ENCODE peak calls at places on chromosomes 4 and X, in four cellular contexts. L, O, D and T are unnamed samples.

GRCh38 chr4:127967141-127967775 is 2.1 kb downstream of the ABHD18 start:
- DNase-seq in L (no peak), O (no peak), D (no peak), T (no peak)

GRCh38 chr4:87188063-87188462 is 32.4 kb downstream of the KLHL8 start:
- DNase-seq in O (no peak), L (no peak), D (no peak), T (no peak)

GRCh38 chr4:48334900-48335384 is 6.4 kb upstream of the SLAIN2 start:
- DNase-seq in O (no peak), L (no peak), D (no peak), T (no peak)

GRCh38 chrX:17737707-17738001 is 361 bp downstream of the SCML1 start:
- DNase-seq in O (no peak), D (no peak), L (peak; percentile 14), T (no peak)

GRCh38 chr4:130233377-130234047 is 1137.6 kb downstream of the C4orf33 start:
- DNase-seq in L (peak; percentile 86), D (no peak), O (no peak), T (peak; percentile 5)

GRCh38 chr4:106530034-106530361 is 161.4 kb upstream of the GIMD1 start:
- DNase-seq in O (no peak), L (no peak), D (no peak), T (no peak)

GRCh38 chr4:143282170-143282760 is 54.4 kb upstream of the GAB1 start:
- DNase-seq in O (no peak), D (no peak), L (no peak), T (no peak)

GRCh38 chrX:16885628-16886027 is 15.5 kb upstream of the RBBP7 start:
- DNase-seq in O (no peak), D (no peak), L (peak; percentile 13), T (no peak)

GRCh38 chr4:142126890-142127497 is 490.6 kb downstream of the IL15 start:
- DNase-seq in D (no peak), O (no peak), L (peak; percentile 79), T (peak; percentile 23)

GRCh38 chr4:173252024-173252935 is 81.9 kb downstream of the HMGB2 start:
- DNase-seq in D (no peak), L (peak; percentile 95), O (no peak), T (peak; percentile 21)

GRCh38 chrX:140701480-140701879 is 8.1 kb upstream of the LINC00632 start:
- DNase-seq in D (no peak), L (peak; percentile 28), O (no peak), T (no peak)
- TF ChIP-seq CTCF in D (no peak), L (peak; percentile 31), O (peak; percentile 32), T (peak; percentile 41)

DNA sequence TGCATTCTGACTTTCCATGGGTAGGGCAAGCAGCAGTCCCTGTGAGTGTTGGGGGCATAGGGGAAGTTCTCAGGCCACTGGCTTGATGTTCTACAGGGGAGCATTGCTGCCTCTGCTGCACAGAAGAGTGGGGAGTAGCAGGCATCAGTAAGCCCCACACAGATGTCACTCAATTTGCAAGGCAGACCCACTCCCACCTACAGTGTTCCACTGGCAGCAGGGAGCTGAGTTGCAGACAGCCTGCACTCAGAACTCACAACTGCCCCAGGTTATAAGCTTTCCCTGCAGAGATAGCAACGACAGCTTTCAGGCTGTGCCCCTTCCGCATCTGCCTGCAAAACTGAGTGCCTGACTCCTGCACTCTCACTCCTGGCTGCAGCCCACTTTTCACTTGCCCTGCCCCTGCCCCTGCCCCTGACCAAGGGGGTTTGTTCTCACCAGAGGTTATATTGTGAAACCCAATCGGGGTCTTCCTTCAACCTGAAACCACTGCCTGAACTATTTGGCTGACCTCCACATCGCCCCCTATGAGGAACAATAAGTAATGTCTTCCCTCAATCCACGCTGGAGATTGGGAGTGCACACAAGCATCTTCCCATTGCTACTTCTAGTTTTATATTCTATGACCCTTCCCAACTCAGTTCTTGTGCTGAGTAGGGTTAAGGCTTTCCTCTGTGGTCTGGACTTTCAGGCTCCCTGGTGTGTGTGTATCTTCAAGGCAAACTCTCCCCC is 227.4 kb upstream of the CXorf51B start:
- DNase-seq in D (no peak), L (no peak), O (no peak), T (no peak)
- TF ChIP-seq CTCF in D (no peak), L (no peak), O (no peak), T (no peak)

GRCh38 chr4:1512738-1513660 is 106.8 kb upstream of the NKX1-1 start:
- DNase-seq in D (peak; percentile 37), L (no peak), O (no peak), T (no peak)
- TF ChIP-seq CTCF in D (peak; percentile 67), L (no peak), O (peak; percentile 24), T (peak; percentile 35)

GRCh38 chr4:18689308-18689915 is 667.9 kb upstream of the LCORL start:
- DNase-seq in O (no peak), L (peak; percentile 69), D (no peak), T (peak; percentile 15)
- TF ChIP-seq CTCF in O (peak; percentile 72), L (peak; percentile 91), D (peak; percentile 79), T (peak; percentile 83)

DNA sequence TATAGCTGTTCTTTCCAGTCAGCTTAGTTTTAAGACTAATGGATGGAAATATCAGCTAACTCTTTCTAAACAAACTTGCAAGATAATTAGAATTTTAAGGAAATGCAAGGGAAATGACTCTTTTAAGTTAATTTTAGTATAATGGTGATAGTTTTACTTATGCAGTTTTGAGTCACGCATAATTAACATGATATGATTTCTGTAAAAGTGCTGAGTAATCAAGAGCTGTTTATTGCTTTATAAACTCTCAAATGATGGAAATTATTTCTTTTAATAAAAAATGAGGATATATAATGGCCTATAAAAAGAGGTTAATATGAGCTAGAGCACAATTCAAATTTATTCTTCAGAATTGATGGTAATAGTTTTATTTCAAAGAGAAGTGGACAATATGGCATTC is 385.9 kb downstream of the GLUD2 start:
- DNase-seq in L (no peak), D (no peak), O (no peak), T (no peak)
- TF ChIP-seq CTCF in L (no peak), D (no peak), O (no peak), T (no peak)

GRCh38 chr4:77157859-77158486 is 966 bp downstream of the CCNG2 start:
- DNase-seq in D (peak; percentile 75), O (peak; percentile 67), L (peak; percentile 74), T (peak; percentile 91)
- TF ChIP-seq CTCF in D (no peak), O (no peak), L (peak; percentile 11), T (peak; percentile 30)

DNA sequence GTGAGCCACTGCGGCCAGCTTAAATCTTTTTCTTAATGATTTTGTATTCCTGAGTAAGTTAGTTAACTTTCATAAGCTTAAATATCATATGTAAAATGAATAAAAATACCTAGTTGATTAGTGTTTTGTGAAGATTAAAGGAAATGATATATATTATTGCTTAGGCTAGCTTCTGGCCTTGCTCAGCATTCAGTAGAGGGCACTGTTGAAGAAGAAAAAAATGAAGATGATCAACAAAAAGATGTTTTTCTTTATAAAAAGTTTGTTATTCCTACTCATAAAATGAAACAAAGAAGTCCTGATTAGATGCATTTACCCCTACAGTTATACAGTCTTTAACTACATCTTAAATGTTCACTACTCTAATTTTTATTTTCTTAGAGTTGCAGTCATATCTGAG is 797.7 kb downstream of the RAPGEF2 start:
- DNase-seq in L (no peak), D (no peak), O (no peak), T (no peak)
- TF ChIP-seq CTCF in L (no peak), D (no peak), O (no peak), T (no peak)

GRCh38 chrX:150365051-150365952 is 2.2 kb downstream of the MAMLD1 start:
- DNase-seq in L (peak; percentile 46), O (no peak), D (peak; percentile 50), T (no peak)
- TF ChIP-seq CTCF in L (peak; percentile 38), O (peak; percentile 49), D (peak; percentile 31), T (peak; percentile 47)

GRCh38 chr4:16764622-16765021 is 133.8 kb downstream of the LDB2 start:
- DNase-seq in L (no peak), O (no peak), D (no peak), T (no peak)
- TF ChIP-seq CTCF in L (peak; percentile 11), O (peak; percentile 14), D (no peak), T (no peak)

GRCh38 chr4:78627966-78628678 is 76.6 kb downstream of the ANXA3 start:
- DNase-seq in D (no peak), L (no peak), O (no peak), T (no peak)

GRCh38 chr4:78624048-78624447 is 72.5 kb downstream of the ANXA3 start:
- DNase-seq in D (no peak), O (no peak), L (no peak), T (no peak)

GRCh38 chr4:78625073-78625472 is 73.5 kb downstream of the ANXA3 start:
- DNase-seq in O (no peak), D (no peak), L (no peak), T (peak; percentile 15)

GRCh38 chr4:78629991-78630541 is 78.5 kb downstream of the ANXA3 start:
- DNase-seq in D (no peak), L (no peak), O (no peak), T (no peak)

GRCh38 chr4:78627046-78627965 is 75.7 kb downstream of the ANXA3 start:
- DNase-seq in D (no peak), L (peak; percentile 79), O (no peak), T (no peak)
- TF ChIP-seq CTCF in D (no peak), L (no peak), O (no peak), T (no peak)